ENCODE peak calls at places on chromosomes 6 and 20, in four cellular contexts. L is hepatocyte, N is neural progenitor cell, I is HCT116. A is an unnamed sample. For H3K9me3, the result is how much of the 10 kb centered on the place peaks cover.

GRCh38 chr6:47292944-47293343 is 16.8 kb downstream of the TNFRSF21 start:
- DNase-seq in L (no peak), N (no peak), I (no peak), A (no peak)

GRCh38 chr20:4708856-4709255 is 12.9 kb upstream of the PRND start:
- DNase-seq in L (no peak), N (no peak), I (no peak), A (no peak)

GRCh38 chr6:145814035-145814500 is 527 bp downstream of the FBXO30 start:
- DNase-seq in L (peak), N (peak), I (no peak), A (peak)

GRCh38 chr20:62386383-62387218 is at the start of gene RPS21:
- DNase-seq in L (peak), N (peak), I (peak), A (peak)

GRCh38 chr6:129416337-129416990 is 293.5 kb downstream of the ARHGAP18 start:
- DNase-seq in L (no peak), N (no peak), I (no peak), A (no peak)

GRCh38 chr6:43628392-43629103 is 516 bp downstream of the GTPBP2 start:
- DNase-seq in L (peak), N (peak), I (peak), A (peak)

GRCh38 chr20:57672164-57672563 is 37.7 kb downstream of the PMEPA1 start:
- DNase-seq in L (no peak), N (peak), I (no peak), A (no peak)

GRCh38 chr20:8721098-8721497 is 347.8 kb upstream of the PLCB4 start:
- DNase-seq in L (peak), N (peak), I (peak), A (peak)

GRCh38 chr20:41260734-41261220 is 56.8 kb downstream of the ZHX3 start:
- DNase-seq in L (no peak), N (no peak), I (no peak), A (no peak)

GRCh38 chr6:109869398-109870165 is 108.5 kb upstream of the GPR6 start:
- DNase-seq in L (peak), N (no peak), I (no peak), A (no peak)

GRCh38 chr6:38852215-38852614 is 137.1 kb downstream of the DNAH8 start:
- DNase-seq in L (no peak), N (no peak), I (no peak), A (no peak)

GRCh38 chr6:11194399-11195274 is 37.8 kb downstream of the NEDD9 start:
- DNase-seq in L (peak), N (peak), I (no peak), A (no peak)

GRCh38 chr6:163356324-163356723 is 58.2 kb upstream of the QKI start:
- DNase-seq in L (no peak), N (peak), I (no peak), A (no peak)

GRCh38 chr6:99344289-99344688 is 5.2 kb downstream of the FAXC start:
- DNase-seq in L (no peak), N (no peak), I (no peak), A (no peak)

GRCh38 chr6:29647927-29648642 is 8.8 kb upstream of the MOG start:
- DNase-seq in L (peak), N (peak), I (peak), A (peak)

GRCh38 chr6:5723905-5724691 is 282.6 kb downstream of the NRN1 start:
- DNase-seq in L (no peak), N (peak), I (no peak), A (peak)

GRCh38 chr20:36523341-36523740 is 18.0 kb upstream of the MYL9 start:
- DNase-seq in L (no peak), N (no peak), I (no peak), A (no peak)

GRCh38 chr6:32387946-32388345 is 16.2 kb upstream of the TSBP1 start:
- DNase-seq in L (peak), N (no peak), I (no peak), A (no peak)

GRCh38 chr6:130369821-130370220 is 4.0 kb downstream of the TMEM200A start:
- DNase-seq in L (no peak), N (no peak), I (no peak), A (no peak)

GRCh38 chr6:72078096-72078495 is 191.7 kb downstream of the RIMS1 start:
- DNase-seq in L (no peak), N (no peak), I (no peak), A (no peak)

GRCh38 chr20:35320396-35321126 is 28.3 kb upstream of the FAM83C start:
- DNase-seq in L (peak), N (no peak), I (peak), A (no peak)

GRCh38 chr6:26390504-26390903 is 7.6 kb downstream of the BTN2A2 start:
- DNase-seq in L (no peak), N (no peak), I (no peak), A (no peak)

GRCh38 chr6:54980511-54981275 is 134.1 kb downstream of the FAM83B start:
- DNase-seq in L (no peak), N (no peak), I (no peak), A (no peak)

GRCh38 chr6:134534708-134535149 is 216.8 kb upstream of the SGK1 start:
- DNase-seq in L (no peak), N (no peak), I (no peak), A (no peak)

GRCh38 chr6:24780206-24780605 is 5.5 kb downstream of the GMNN start:
- DNase-seq in L (no peak), N (no peak), I (no peak), A (no peak)

GRCh38 chr20:21708738-21709534 is 3.5 kb downstream of the PAX1 start:
- DNase-seq in L (no peak), N (no peak), I (no peak), A (no peak)

GRCh38 chr6:100833972-100834574 is 47.1 kb downstream of the ASCC3 start:
- DNase-seq in L (no peak), N (no peak), I (no peak), A (no peak)

GRCh38 chr6:41636803-41637178 is 1.5 kb upstream of the MDFI start:
- DNase-seq in L (peak), N (peak), I (peak), A (no peak)

GRCh38 chr20:61527626-61528025 is 275.6 kb downstream of the CDH4 start:
- DNase-seq in L (no peak), N (no peak), I (no peak), A (no peak)

GRCh38 chr6:16154904-16155303 is 26.0 kb downstream of the MYLIP start:
- DNase-seq in L (no peak), N (no peak), I (no peak), A (no peak)

GRCh38 chr6:148591656-148592055 is 155.2 kb upstream of the UST start:
- DNase-seq in L (no peak), N (no peak), I (no peak), A (no peak)

GRCh38 chr6:148593130-148593812 is 153.6 kb upstream of the UST start:
- DNase-seq in L (no peak), N (no peak), I (no peak), A (no peak)

GRCh38 chr6:148595550-148595949 is 151.3 kb upstream of the UST start:
- DNase-seq in L (no peak), N (no peak), I (no peak), A (no peak)

GRCh38 chr6:148593813-148594170 is 153.0 kb upstream of the UST start:
- DNase-seq in L (no peak), N (no peak), I (no peak), A (no peak)

GRCh38 chr6:148590881-148591280 is 155.9 kb upstream of the UST start:
- DNase-seq in L (no peak), N (no peak), I (no peak), A (no peak)
- H3K9me3 ChIP-seq in L (under half), N (under half), I (under half), A (under half)

DNA sequence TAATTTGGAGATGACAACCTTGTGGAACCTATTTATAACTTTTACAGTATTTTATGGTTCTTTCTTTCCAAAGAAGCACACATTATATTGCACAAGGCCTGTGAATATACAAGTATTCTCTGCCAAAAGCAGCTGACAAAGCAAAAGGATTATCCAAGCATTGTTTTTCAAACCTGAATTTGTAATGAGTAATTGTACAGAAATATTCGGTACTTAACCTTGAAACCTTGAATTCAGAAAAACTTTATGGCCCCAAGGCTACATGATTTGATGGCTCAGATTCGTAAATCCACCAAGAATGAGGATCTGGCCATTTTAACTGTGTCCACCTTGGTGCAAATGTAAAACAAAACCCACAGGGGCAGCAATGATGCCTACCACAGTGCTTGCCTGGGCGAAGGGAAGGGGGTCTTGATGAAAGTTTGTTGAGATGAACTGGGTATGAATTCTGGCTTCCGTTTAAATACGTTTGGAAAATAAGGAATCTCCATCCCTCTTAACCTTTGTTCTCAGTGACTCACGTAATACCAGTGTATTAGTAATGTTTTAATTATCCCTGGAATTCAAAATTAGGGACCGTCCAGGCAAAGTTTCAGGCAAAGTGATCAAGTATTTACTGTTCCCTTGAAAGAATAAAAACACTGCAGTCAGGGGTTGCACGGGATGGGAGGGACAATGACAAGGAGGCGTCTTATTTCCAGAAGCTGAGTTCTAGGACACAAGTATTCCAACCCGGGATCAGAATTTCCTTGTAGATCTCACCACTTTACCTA is 2.7 kb upstream of the RBM24 start:
- DNase-seq in L (no peak), N (no peak), I (no peak), A (no peak)
- TF ChIP-seq EZH2phosphoT487 in L (no peak), N (no peak), I (no peak), A (no peak)

GRCh38 chr6:137769797-137770362 is 97.2 kb upstream of the TNFAIP3 start:
- DNase-seq in L (no peak), N (no peak), I (no peak), A (no peak)
- H2AFZ ChIP-seq in L (no peak), N (no peak), I (no peak), A (no peak)

GRCh38 chr6:144683216-144684070 is 398.3 kb downstream of the UTRN start:
- DNase-seq in L (no peak), N (no peak), I (no peak), A (no peak)

GRCh38 chr6:144690659-144691058 is 405.5 kb downstream of the UTRN start:
- DNase-seq in L (no peak), N (no peak), I (no peak), A (no peak)

GRCh38 chr6:144690109-144690508 is 405.0 kb downstream of the UTRN start:
- DNase-seq in L (no peak), N (no peak), I (no peak), A (no peak)

GRCh38 chr6:144689503-144690040 is 404.4 kb downstream of the UTRN start:
- DNase-seq in L (no peak), N (no peak), I (no peak), A (no peak)

DNA sequence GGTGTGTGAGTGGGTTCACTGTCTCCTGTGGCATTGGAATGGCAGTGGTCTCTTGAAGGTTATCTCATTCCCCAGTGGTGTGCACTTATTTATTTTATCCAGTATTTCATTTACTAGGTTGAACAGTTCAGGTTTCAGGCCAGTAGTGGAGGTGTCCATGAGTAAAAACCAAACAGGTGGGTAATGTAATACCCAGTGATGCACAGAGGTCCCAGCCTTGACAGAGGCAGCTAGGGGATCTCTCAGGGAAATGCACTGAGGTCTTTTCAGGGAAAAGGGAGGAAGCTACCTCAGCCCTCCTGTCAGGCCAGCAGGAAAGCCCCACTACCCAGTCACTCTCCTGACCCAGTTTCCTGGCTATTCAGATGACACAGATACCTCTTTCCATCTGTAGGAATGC is 403.6 kb downstream of the UTRN start:
- DNase-seq in L (no peak), N (no peak), I (no peak), A (no peak)
- H3K9me3 ChIP-seq in L (under half), N (under half), I (under half), A (under half)

GRCh38 chr6:111921108-111921507 is 47.9 kb upstream of the FYN start:
- DNase-seq in L (no peak), N (peak), I (no peak), A (no peak)
- TF ChIP-seq EZH2phosphoT487 in L (no peak), N (no peak), I (no peak), A (no peak)

GRCh38 chr6:170306324-170307079 is at the start of gene FAM120B:
- DNase-seq in L (peak), N (peak), I (peak), A (peak)
- H2AFZ ChIP-seq in L (peak), N (peak), I (no peak), A (peak)

GRCh38 chr20:47206962-47207641 is 149.4 kb downstream of the ZMYND8 start:
- DNase-seq in L (no peak), N (peak), I (no peak), A (no peak)
- H3K9me3 ChIP-seq in L (under half), N (under half), I (under half), A (under half)

DNA sequence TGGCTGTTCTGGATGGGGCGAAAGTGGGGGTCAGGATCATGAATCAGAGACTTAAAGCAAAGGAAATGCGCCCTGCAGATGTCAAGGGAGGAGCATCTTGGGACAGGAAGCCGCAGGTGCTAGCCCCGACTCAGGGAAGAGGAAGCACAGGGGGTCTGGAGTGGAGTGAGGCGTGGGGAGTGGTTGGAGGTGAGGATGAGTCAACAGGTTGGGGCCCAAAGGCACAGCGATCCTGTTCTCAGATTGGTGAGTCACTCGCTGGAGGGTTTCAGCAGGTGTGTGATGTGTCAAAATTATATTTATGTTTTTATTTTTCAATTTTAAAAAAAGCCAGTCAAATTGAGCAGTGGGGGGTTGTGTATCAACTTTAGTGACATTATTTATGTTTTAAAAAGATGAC is 19.0 kb downstream of the PACSIN1 start:
- DNase-seq in L (peak), N (no peak), I (peak), A (peak)
- TF ChIP-seq EZH2phosphoT487 in L (no peak), N (no peak), I (no peak), A (no peak)

GRCh38 chr6:168892031-168892430 is 361.6 kb downstream of the THBS2 start:
- DNase-seq in L (peak), N (no peak), I (no peak), A (no peak)

GRCh38 chr6:168901076-168901475 is 352.6 kb downstream of the THBS2 start:
- DNase-seq in L (no peak), N (no peak), I (no peak), A (no peak)

GRCh38 chr6:168902075-168902474 is 351.6 kb downstream of the THBS2 start:
- DNase-seq in L (no peak), N (no peak), I (no peak), A (no peak)

GRCh38 chr6:168895102-168895812 is 358.4 kb downstream of the THBS2 start:
- DNase-seq in L (peak), N (peak), I (peak), A (peak)

DNA sequence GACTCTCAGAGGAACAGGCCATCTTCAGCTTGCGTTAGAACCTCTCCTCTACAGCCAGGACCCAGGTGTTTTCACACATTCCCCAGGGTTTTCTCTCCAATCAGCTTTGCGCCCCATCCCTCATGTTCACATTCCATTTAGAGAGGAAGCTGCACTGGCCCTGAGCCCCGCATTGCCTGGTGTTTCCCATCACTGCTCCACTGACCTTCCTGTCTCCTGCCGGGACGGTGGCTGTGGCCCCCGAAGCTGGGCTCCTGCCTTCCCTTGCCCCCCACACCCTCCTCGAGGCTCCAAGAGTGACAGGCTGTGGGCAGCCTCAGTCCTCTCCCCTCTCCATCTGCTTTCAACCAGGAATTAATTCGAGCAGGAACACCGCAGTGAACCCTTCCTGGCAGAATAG is 357.3 kb downstream of the THBS2 start:
- DNase-seq in L (no peak), N (no peak), I (no peak), A (no peak)
- H2AFZ ChIP-seq in L (no peak), N (no peak), I (no peak), A (no peak)